ENCODE peak calls at places on chromosomes 2 and 18, in seven cellular contexts. J, D, F, U, A, N and R are unnamed samples.

GRCh38 chr18:44945847-44946490 is 265.3 kb downstream of the SETBP1 start:
- DNase-seq in N (no peak), A (no peak), F (no peak), U (no peak), D (no peak), J (no peak), R (no peak)

GRCh38 chr18:80259610-80260009 is 12.3 kb upstream of the PARD6G start:
- DNase-seq in J (no peak), D (no peak), U (no peak), A (no peak), N (no peak), F (no peak), R (no peak)

GRCh38 chr2:79776461-79777146 is 263.8 kb downstream of the CTNNA2 start:
- DNase-seq in N (no peak), J (no peak), F (no peak), A (peak; percentile 12), D (no peak), U (no peak), R (no peak)

GRCh38 chr2:207528980-207529329 is 807 bp upstream of the CREB1 start:
- DNase-seq in J (peak; percentile 58), F (no peak), N (peak; percentile 62), U (no peak), A (peak; percentile 34), D (peak; percentile 9), R (no peak)

GRCh38 chr2:111671426-111672150 is 212.4 kb downstream of the ANAPC1 start:
- DNase-seq in D (no peak), N (no peak), U (no peak), F (no peak), A (peak; percentile 37), J (no peak), R (peak; percentile 94)

GRCh38 chr18:991441-991840 is 86.8 kb downstream of the ADCYAP1 start:
- DNase-seq in N (no peak), J (no peak), A (no peak), D (no peak), F (no peak), U (no peak), R (no peak)

GRCh38 chr2:235492850-235493344 is 946 bp upstream of the AGAP1 start:
- DNase-seq in U (no peak), D (no peak), A (peak; percentile 43), N (no peak), J (no peak), F (no peak), R (no peak)

GRCh38 chr2:205764502-205764815 is 82.2 kb downstream of the NRP2 start:
- DNase-seq in F (no peak), J (no peak), A (no peak), N (no peak), U (no peak), D (no peak), R (no peak)

GRCh38 chr2:53130441-53130943 is 637.1 kb upstream of the CHAC2 start:
- DNase-seq in J (no peak), F (no peak), N (no peak), U (no peak), A (peak; percentile 59), D (no peak), R (peak; percentile 41)

GRCh38 chr2:152924722-152925121 is 206.3 kb downstream of the ARL6IP6 start:
- DNase-seq in J (no peak), A (peak; percentile 0), D (peak; percentile 64), U (no peak), F (no peak), N (no peak), R (no peak)

GRCh38 chr18:35432565-35433001 is 55.4 kb upstream of the ZNF396 start:
- DNase-seq in U (no peak), N (no peak), F (no peak), J (no peak), A (peak; percentile 24), D (no peak), R (no peak)

GRCh38 chr18:59096098-59096779 is 43.4 kb upstream of the SEC11C start:
- DNase-seq in J (no peak), F (no peak), N (no peak), A (no peak), U (no peak), D (peak; percentile 100), R (no peak)

GRCh38 chr18:12478269-12479057 is 70.7 kb downstream of the PRELID3A start:
- DNase-seq in N (no peak), U (no peak), A (no peak), F (no peak), J (no peak), D (no peak), R (no peak)

GRCh38 chr2:119820275-119820674 is 60.6 kb downstream of the PTPN4 start:
- DNase-seq in J (no peak), F (no peak), N (no peak), D (no peak), A (peak; percentile 76), U (no peak), R (no peak)

GRCh38 chr2:216691210-216691741 is 4.1 kb downstream of the IGFBP5 start:
- DNase-seq in D (peak; percentile 81), J (peak; percentile 74), A (peak; percentile 72), N (no peak), U (no peak), F (no peak), R (no peak)

GRCh38 chr2:237177052-237177451 is 91.4 kb downstream of the COPS8 start:
- DNase-seq in U (no peak), J (no peak), D (no peak), A (no peak), N (no peak), F (no peak), R (no peak)

GRCh38 chr2:73263540-73264331 is 20.5 kb downstream of the FBXO41 start:
- DNase-seq in D (no peak), U (no peak), A (no peak), F (no peak), N (no peak), J (no peak), R (no peak)

GRCh38 chr18:47737198-47737830 is 193.1 kb downstream of the SMAD2 start:
- DNase-seq in J (no peak), A (no peak), U (no peak), D (no peak), N (no peak), F (no peak), R (no peak)

GRCh38 chr2:197628043-197628500 is 47.3 kb downstream of the RFTN2 start:
- DNase-seq in F (no peak), A (no peak), J (no peak), N (no peak), D (no peak), U (no peak), R (peak; percentile 54)

GRCh38 chr2:191152841-191153240 is 2.0 kb upstream of the STAT4 start:
- DNase-seq in N (no peak), D (no peak), U (no peak), J (no peak), F (no peak), A (peak; percentile 49), R (peak; percentile 73)

GRCh38 chr2:60483400-60483799 is 70.1 kb downstream of the BCL11A start:
- DNase-seq in A (peak; percentile 59), N (no peak), U (no peak), F (no peak), D (no peak), J (no peak), R (no peak)

GRCh38 chr2:101790856-101791255 is 93.3 kb downstream of the MAP4K4 start:
- DNase-seq in D (no peak), J (no peak), N (no peak), F (no peak), U (no peak), A (peak; percentile 61), R (no peak)

GRCh38 chr2:43824951-43825493 is 13.6 kb downstream of the ABCG5 start:
- DNase-seq in F (no peak), J (no peak), U (no peak), A (no peak), D (no peak), N (no peak), R (no peak)